ENCODE peak calls at places on chromosomes 4 and X, in six cellular contexts. V is IMR-90, X is stomach, W is tibial nerve, Y is esophagus squamous epithelium, R is uterus. S is an unnamed sample. For H3K9me3, the result is how much of the 10 kb centered on the place peaks cover.

GRCh38 chrX:25427873-25428555 is 412.2 kb upstream of the ARX start:
- DNase-seq in V (no peak), W (no peak), R (no peak), Y (no peak), X (no peak), S (no peak)

GRCh38 chrX:7252013-7252610 is 104.2 kb upstream of the PUDP start:
- DNase-seq in X (peak), W (no peak), R (no peak), Y (no peak), V (no peak), S (no peak)

GRCh38 chrX:20857746-20858145 is 516.5 kb upstream of the CNKSR2 start:
- DNase-seq in X (no peak), V (no peak), R (no peak), Y (no peak), W (no peak), S (no peak)

GRCh38 chr4:43379001-43379400 is 486.5 kb downstream of the GRXCR1 start:
- DNase-seq in W (no peak), V (no peak), R (no peak), Y (no peak), X (no peak), S (no peak)

GRCh38 chrX:25083661-25084060 is 67.9 kb upstream of the ARX start:
- DNase-seq in R (no peak), V (no peak), W (no peak), Y (no peak), X (no peak), S (no peak)

GRCh38 chrX:130728208-130728607 is 174.8 kb downstream of the ENOX2 start:
- DNase-seq in X (no peak), R (no peak), W (no peak), V (peak), Y (no peak), S (no peak)

GRCh38 chr4:142961866-142962265 is 115.8 kb upstream of the INPP4B start:
- DNase-seq in W (no peak), X (no peak), Y (no peak), V (no peak), R (no peak), S (peak)

GRCh38 chrX:155027509-155028066 is 944 bp downstream of the FUNDC2 start:
- DNase-seq in W (no peak), V (peak), R (no peak), Y (no peak), X (no peak), S (no peak)

GRCh38 chr4:26023191-26023972 is 109.4 kb downstream of the SMIM20 start:
- DNase-seq in V (no peak), Y (no peak), R (no peak), W (no peak), X (no peak), S (no peak)

GRCh38 chr4:125975861-125976397 is 661.2 kb downstream of the FAT4 start:
- DNase-seq in W (no peak), V (no peak), Y (no peak), X (no peak), R (no peak), S (no peak)

GRCh38 chr4:155071962-155072361 is 136.5 kb upstream of the NPY2R start:
- DNase-seq in W (no peak), V (no peak), R (no peak), Y (no peak), X (no peak), S (no peak)

GRCh38 chr4:123497328-123497727 is 100.7 kb downstream of the SPRY1 start:
- DNase-seq in R (no peak), W (no peak), Y (no peak), X (no peak), V (no peak), S (no peak)

GRCh38 chr4:176002007-176002623 is 63.5 kb upstream of the WDR17 start:
- DNase-seq in W (no peak), Y (no peak), R (no peak), X (peak), V (no peak), S (no peak)

GRCh38 chr4:15020502-15021286 is 18.4 kb downstream of the CPEB2 start:
- DNase-seq in Y (no peak), W (no peak), V (no peak), R (no peak), X (no peak), S (no peak)

GRCh38 chr4:126736133-126736518 is 896.6 kb upstream of the INTU start:
- DNase-seq in Y (no peak), W (no peak), R (no peak), V (no peak), X (no peak), S (no peak)

GRCh38 chr4:164997941-164998340 is 20.5 kb upstream of the TRIM61 start:
- DNase-seq in X (no peak), W (no peak), R (no peak), Y (no peak), V (no peak), S (no peak)

GRCh38 chr4:48047421-48047844 is 30.9 kb downstream of the NIPAL1 start:
- DNase-seq in R (no peak), X (peak), Y (no peak), W (no peak), V (no peak), S (no peak)

GRCh38 chrX:70313503-70313902 is 23.6 kb downstream of the KIF4A start:
- DNase-seq in Y (no peak), X (no peak), R (no peak), V (peak), W (no peak), S (no peak)

GRCh38 chrX:465418-465817 is 78.7 kb upstream of the PPP2R3B start:
- DNase-seq in V (no peak), W (no peak), Y (no peak), X (no peak), R (no peak), S (no peak)

GRCh38 chr4:53943345-53944085 is 120.9 kb downstream of the CHIC2 start:
- DNase-seq in R (no peak), Y (no peak), V (peak), X (no peak), W (no peak), S (no peak)

GRCh38 chrX:119236599-119237525 is 777 bp downstream of the PGRMC1 start:
- DNase-seq in W (no peak), X (peak), R (peak), Y (no peak), V (peak), S (peak)

GRCh38 chr4:67713531-67714247 is 12.7 kb upstream of the UBA6 start:
- DNase-seq in R (no peak), V (peak), X (no peak), W (no peak), Y (no peak), S (no peak)

GRCh38 chr4:99790796-99791617 is 25.6 kb upstream of the DAPP1 start:
- DNase-seq in Y (no peak), R (no peak), V (no peak), W (no peak), X (no peak), S (no peak)

GRCh38 chr4:118400362-118400761 is 47.6 kb upstream of the PRSS12 start:
- DNase-seq in X (no peak), V (peak), Y (no peak), W (no peak), R (no peak), S (no peak)

GRCh38 chr4:127844605-127845116 is 36.0 kb upstream of the PLK4 start:
- DNase-seq in Y (no peak), R (no peak), V (peak), W (no peak), X (no peak), S (no peak)

GRCh38 chr4:40337523-40337922 is 2.4 kb downstream of the CHRNA9 start:
- DNase-seq in V (no peak), R (no peak), Y (no peak), W (no peak), X (no peak), S (no peak)

GRCh38 chr4:134905061-134905460 is 703.5 kb upstream of the PABPC4L start:
- DNase-seq in R (no peak), X (no peak), V (no peak), W (no peak), Y (no peak), S (no peak)

GRCh38 chrX:71253253-71254091 is 468 bp downstream of the ZMYM3 start:
- DNase-seq in Y (no peak), W (no peak), V (peak), R (peak), X (peak), S (peak)

GRCh38 chr4:188783606-188784157 is 644.4 kb downstream of the TRIML1 start:
- DNase-seq in W (no peak), R (no peak), X (no peak), Y (no peak), V (no peak), S (no peak)

GRCh38 chrX:124555036-124555595 is 208.8 kb downstream of the SH2D1A start:
- DNase-seq in V (peak), Y (no peak), X (no peak), R (no peak), W (no peak), S (no peak)

GRCh38 chrX:136856050-136856449 is 24.5 kb downstream of the RBMX start:
- DNase-seq in X (no peak), R (no peak), W (no peak), Y (no peak), V (no peak), S (no peak)

GRCh38 chrX:119669424-119670037 is 23.4 kb downstream of the SEPTIN6 start:
- DNase-seq in V (peak), Y (no peak), X (peak), W (no peak), R (peak), S (no peak)

GRCh38 chrX:155900765-155901164 is 19.6 kb downstream of the VAMP7 start:
- DNase-seq in Y (no peak), V (no peak), W (no peak), R (no peak), X (no peak), S (no peak)

GRCh38 chrX:26871967-26872366 is 591.2 kb downstream of the PPP4R3C start:
- DNase-seq in W (no peak), X (no peak), R (no peak), V (no peak), Y (no peak), S (no peak)

GRCh38 chr4:80142396-80143304 is 54.7 kb upstream of the PRDM8 start:
- DNase-seq in V (no peak), Y (no peak), R (no peak), X (no peak), W (no peak), S (no peak)
- H3K9me3 ChIP-seq in V (under half), Y (under half), R (under half), X (under half), W (under half), S (under half)

DNA sequence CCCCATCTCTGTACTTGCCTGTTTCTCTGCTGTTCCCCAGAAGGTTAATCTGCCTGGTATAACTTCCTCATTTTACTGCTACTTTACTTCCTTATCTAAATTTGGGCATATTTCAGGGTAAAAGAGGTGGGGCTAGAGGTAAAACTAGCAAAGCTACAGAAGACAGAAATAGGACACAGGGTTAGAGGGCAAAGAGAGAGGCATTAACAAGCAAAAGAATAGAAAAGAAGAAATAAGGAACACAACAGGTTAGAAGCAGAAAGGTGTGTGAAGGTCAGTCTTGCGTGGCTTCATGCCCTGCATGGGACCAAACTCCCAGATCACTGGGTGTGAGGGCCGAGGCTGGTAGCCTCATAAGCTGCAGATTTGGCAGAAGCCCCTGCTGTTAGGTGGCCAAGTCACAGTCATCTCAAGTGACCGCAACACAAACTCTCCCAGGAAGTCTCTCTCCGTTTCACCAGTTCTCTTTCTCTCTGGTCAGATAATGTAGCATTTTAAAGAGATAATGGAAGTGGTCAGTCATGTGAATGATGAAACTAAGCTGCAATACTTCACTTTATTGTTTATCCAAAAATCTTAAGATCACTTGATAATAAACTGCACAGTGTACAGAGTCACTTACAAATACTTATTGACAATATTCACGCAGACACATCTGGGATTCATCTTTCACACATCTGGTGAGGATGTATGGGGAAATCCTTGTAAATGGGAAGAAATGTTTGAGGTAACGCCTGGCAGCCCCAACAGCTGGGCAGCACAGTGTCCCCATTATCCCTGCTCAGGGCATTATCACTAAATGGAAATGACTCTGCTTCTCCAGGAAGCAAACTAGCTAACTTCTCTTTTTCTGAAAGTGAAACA is 16.4 kb downstream of the TMEM154 start:
- DNase-seq in V (no peak), W (no peak), R (no peak), X (no peak), Y (no peak), S (no peak)
- TF ChIP-seq POLR2A in V (no peak), W (no peak), R (no peak), X (no peak), Y (no peak), S (no peak)

GRCh38 chrX:2224597-2225235 is 276.1 kb downstream of the DHRSX start:
- DNase-seq in R (no peak), V (no peak), X (no peak), Y (no peak), W (no peak), S (no peak)

GRCh38 chrX:2224141-2224540 is 276.6 kb downstream of the DHRSX start:
- DNase-seq in X (no peak), W (no peak), R (no peak), V (no peak), Y (no peak), S (no peak)

GRCh38 chrX:2226182-2226581 is 274.6 kb downstream of the DHRSX start:
- DNase-seq in X (no peak), W (no peak), Y (no peak), V (no peak), R (no peak), S (no peak)

GRCh38 chrX:2220296-2220695 is 280.5 kb downstream of the DHRSX start:
- DNase-seq in R (no peak), Y (no peak), X (no peak), W (no peak), V (no peak), S (no peak)

GRCh38 chrX:2220829-2221567 is 279.8 kb downstream of the DHRSX start:
- DNase-seq in X (no peak), Y (no peak), W (no peak), V (no peak), R (no peak), S (no peak)
- H3K9me3 ChIP-seq in X (half or more), Y (half or more), W (under half), V (under half), R (under half), S (under half)

GRCh38 chr4:152535903-152536544 is at the start of gene FBXW7:
- DNase-seq in R (peak), Y (peak), X (peak), W (peak), V (peak), S (peak)
- TF ChIP-seq POLR2A in R (peak), Y (peak), X (no peak), W (peak), V (peak), S (peak)

DNA sequence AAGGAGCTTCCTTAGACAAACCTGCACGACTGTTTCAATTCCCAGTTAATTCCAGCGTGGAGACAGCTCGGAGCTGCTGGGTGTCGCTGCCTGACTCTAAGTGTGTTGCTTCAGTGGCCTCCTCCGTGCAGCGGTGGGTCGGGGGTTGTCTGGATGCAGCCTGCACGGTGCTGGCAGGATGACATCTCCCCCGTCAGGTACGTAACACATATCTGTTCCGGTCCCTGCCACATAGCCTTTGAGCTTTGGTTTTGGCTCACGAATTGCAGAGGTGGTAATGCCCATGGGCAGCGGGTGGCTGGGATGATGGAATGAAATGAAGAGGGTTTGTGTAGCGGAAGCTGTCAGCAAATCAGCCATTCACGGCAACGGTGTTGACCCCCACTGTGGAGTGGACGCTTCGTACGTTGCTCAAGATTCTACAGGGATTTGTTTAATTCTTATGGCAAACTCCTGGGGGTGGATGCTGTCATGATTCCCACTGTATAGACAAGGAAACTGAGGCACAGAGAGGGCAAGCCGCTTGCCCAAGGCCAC is 33.7 kb upstream of the HMX1 start:
- DNase-seq in X (no peak), Y (no peak), W (no peak), V (no peak), R (no peak), S (peak)
- H3K9me3 ChIP-seq in X (under half), Y (under half), W (under half), V (under half), R (under half), S (under half)

DNA sequence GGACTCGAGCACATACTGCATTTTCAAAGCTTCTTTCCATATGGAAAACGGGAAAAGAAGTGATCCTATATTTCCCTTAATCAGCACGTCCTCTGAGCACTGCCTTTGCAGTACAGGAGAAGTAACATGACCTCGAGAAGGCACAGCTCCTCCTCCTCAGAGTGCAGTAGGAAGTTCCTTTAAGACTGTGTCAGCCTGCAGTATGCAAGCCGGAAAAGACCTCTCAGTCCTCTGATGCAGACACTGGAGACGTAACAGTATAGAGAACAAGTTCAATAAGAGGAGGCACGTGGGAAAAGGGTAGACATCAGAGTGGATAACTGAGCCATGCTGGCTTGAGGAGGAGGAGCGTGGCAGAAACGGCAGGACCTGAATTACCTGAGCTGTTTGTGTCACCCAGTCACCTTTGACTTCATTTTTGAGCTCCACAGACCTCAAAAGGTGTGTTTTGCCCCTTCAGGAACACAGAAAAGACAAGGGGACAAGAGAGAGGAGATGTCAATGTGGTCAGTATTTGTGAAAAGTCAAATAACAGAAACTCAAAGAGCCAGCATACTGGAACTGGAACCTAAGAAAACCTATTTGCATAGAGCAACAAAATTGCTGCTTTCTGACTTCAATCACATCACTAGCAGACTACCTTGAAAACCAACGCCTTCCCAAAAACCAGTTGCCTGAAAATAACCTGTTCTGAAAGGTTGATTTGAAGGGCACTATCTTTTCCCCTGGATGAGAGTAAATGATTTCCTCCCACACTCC is 20.8 kb downstream of the IRF2 start:
- DNase-seq in Y (no peak), X (peak), R (no peak), V (peak), W (no peak), S (no peak)
- TF ChIP-seq POLR2A in Y (peak), X (no peak), R (no peak), V (no peak), W (no peak), S (no peak)

S was measured in ovary.